ENCODE peak calls at places on chromosomes 2 and 18, in four cellular contexts. R, N, D and M are unnamed samples.

GRCh38 chr18:42245137-42245536 is 290.1 kb downstream of the PIK3C3 start:
- DNase-seq in D (no peak), N (no peak), R (no peak), M (no peak)

GRCh38 chr18:8561123-8561905 is 47.9 kb upstream of the RAB12 start:
- DNase-seq in R (no peak), N (no peak), D (no peak), M (no peak)

GRCh38 chr2:28326469-28326805 is 66.2 kb upstream of the FOSL2 start:
- DNase-seq in R (no peak), D (no peak), N (no peak), M (no peak)

GRCh38 chr18:39770399-39770798 is 2184.6 kb upstream of the PIK3C3 start:
- DNase-seq in D (no peak), N (no peak), R (no peak), M (no peak)

GRCh38 chr2:239472220-239472775 is 71.5 kb upstream of the HDAC4 start:
- DNase-seq in N (no peak), R (no peak), D (no peak), M (no peak)

GRCh38 chr2:16828828-16829160 is 163.2 kb upstream of the CYRIA start:
- DNase-seq in R (no peak), N (no peak), D (no peak), M (no peak)

GRCh38 chr2:160512484-160512883 is 18.9 kb upstream of the RBMS1 start:
- DNase-seq in N (no peak), D (no peak), R (no peak), M (no peak)

GRCh38 chr2:11744631-11745394 is 1.6 kb upstream of the LPIN1 start:
- DNase-seq in D (no peak), N (no peak), R (peak), M (no peak)

GRCh38 chr2:227404575-227404974 is 16.8 kb upstream of the SCYGR1 start:
- DNase-seq in R (no peak), D (no peak), N (no peak), M (no peak)

GRCh38 chr18:67517224-67517765 is 775 bp upstream of the DSEL start:
- DNase-seq in N (peak), R (peak), D (no peak), M (peak)
- H3K27ac ChIP-seq in N (peak), R (no peak), D (no peak), M (peak)

GRCh38 chr18:47917923-47918610 is 12.4 kb downstream of the SMAD2 start:
- DNase-seq in N (no peak), D (no peak), R (peak), M (no peak)
- H3K4me3 ChIP-seq in N (no peak), D (peak), R (peak), M (no peak)

DNA sequence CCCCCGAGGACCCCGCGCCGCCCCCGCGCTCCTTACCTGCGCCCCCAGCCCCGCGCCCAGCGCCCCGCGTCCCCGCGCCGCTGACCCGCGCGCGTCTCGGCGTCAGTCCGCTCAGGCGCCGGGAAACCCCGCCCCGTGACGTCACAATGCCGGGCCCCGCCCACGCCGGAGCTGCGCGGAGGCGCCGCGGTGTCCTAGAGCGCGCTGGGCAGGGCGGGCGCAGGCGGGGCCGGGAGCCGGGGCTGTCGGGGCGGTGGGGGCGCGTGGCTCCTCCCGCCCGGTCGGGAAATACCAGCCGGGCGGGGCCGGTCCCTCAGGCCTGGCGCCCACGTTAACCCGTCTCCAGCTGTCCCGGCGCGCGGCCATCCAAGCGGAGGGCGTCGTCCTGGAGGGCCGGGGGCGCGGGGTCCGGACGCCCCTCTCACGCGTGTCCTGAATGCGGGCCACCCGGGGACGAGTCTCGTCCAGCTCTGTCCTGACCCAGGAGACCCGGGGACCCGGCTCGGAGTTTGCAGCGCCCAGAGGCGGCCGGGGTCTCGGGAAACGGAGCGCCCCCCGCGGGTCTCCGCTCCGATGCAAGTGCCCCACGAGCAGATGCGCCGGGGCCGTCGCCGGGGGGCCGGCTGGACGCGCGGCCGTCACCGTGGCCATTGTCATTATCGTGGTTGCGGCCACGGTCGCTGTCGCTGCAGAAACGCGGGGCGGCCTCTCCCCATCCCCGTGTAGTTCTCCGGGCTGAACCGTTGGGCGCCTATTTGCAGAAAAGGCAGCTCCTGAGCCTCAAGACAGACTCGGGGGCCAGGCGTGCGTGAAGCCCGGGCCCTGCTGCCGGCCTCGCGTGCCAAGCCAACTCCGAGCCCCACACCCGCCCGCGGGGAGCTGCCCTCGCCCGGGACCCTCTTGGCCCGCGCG is at the start of gene SLC66A2:
- DNase-seq in R (peak), D (no peak), N (peak), M (peak)
- TF ChIP-seq CTCF in R (peak), D (no peak), N (no peak), M (no peak)

GRCh38 chr2:110931648-110932047 is 189.1 kb upstream of the BCL2L11 start:
- DNase-seq in R (no peak), N (no peak), D (no peak), M (no peak)

GRCh38 chr2:110925479-110925878 is 193.1 kb downstream of the ACOXL start:
- DNase-seq in N (no peak), D (no peak), R (no peak), M (no peak)

GRCh38 chr2:110934948-110935347 is 185.8 kb upstream of the BCL2L11 start:
- DNase-seq in R (no peak), N (no peak), D (no peak), M (no peak)

GRCh38 chr2:110933420-110933819 is 187.3 kb upstream of the BCL2L11 start:
- DNase-seq in D (no peak), N (no peak), R (no peak), M (no peak)

DNA sequence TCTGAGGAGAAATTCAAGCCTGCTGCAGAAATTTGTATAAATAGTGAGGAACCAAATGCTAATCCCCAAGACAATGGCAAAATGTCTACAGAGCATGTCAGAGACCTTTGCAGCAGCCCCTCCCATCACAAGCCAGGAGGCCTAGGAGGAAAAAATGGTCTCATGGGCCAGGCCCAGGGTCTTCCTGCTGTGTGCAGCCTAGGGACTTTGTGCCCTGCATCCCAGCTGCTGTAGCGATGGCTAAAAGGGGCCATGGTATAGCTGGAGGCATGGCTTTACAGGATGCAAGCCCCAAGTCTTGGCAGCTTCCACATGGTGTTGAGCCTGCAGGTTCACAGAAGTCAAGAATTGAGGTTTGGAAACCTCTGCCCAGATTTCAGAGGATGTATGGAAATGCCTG is 191.2 kb upstream of the BCL2L11 start:
- DNase-seq in R (no peak), D (no peak), N (no peak), M (no peak)
- H3K27ac ChIP-seq in R (no peak), D (no peak), N (no peak), M (no peak)

GRCh38 chr2:112621792-112622527 is 23.8 kb upstream of the SLC20A1 start:
- DNase-seq in D (no peak), N (no peak), R (peak), M (no peak)
- H3K4me3 ChIP-seq in D (no peak), N (no peak), R (no peak), M (no peak)

GRCh38 chr2:178568227-178568626 is 88.0 kb downstream of the PLEKHA3 start:
- DNase-seq in N (no peak), R (no peak), D (no peak), M (no peak)
- TF ChIP-seq CTCF in N (no peak), R (no peak), D (no peak), M (no peak)

GRCh38 chr2:62597323-62597722 is 91.3 kb upstream of the TMEM17 start:
- DNase-seq in N (no peak), R (no peak), D (no peak), M (no peak)

GRCh38 chr2:62591491-62591890 is 85.5 kb upstream of the TMEM17 start:
- DNase-seq in N (no peak), R (no peak), D (no peak), M (no peak)

GRCh38 chr2:62593825-62594224 is 87.8 kb upstream of the TMEM17 start:
- DNase-seq in N (no peak), D (no peak), R (no peak), M (no peak)

GRCh38 chr2:62595468-62595867 is 89.5 kb upstream of the TMEM17 start:
- DNase-seq in R (no peak), D (no peak), N (no peak), M (no peak)

GRCh38 chr2:62596061-62596658 is 90.2 kb upstream of the TMEM17 start:
- DNase-seq in R (no peak), D (no peak), N (no peak), M (no peak)
- H3K27ac ChIP-seq in R (no peak), D (no peak), N (no peak), M (no peak)

GRCh38 chr18:37252854-37253396 is 312.7 kb downstream of the CELF4 start:
- DNase-seq in D (no peak), R (no peak), N (no peak), M (no peak)

GRCh38 chr18:37252342-37252741 is 313.3 kb downstream of the CELF4 start:
- DNase-seq in N (no peak), R (no peak), D (no peak), M (no peak)

GRCh38 chr18:37254973-37255372 is 310.6 kb downstream of the CELF4 start:
- DNase-seq in N (no peak), D (no peak), R (no peak), M (no peak)

GRCh38 chr18:37254256-37254880 is 311.2 kb downstream of the CELF4 start:
- DNase-seq in D (no peak), R (no peak), N (no peak), M (peak)

DNA sequence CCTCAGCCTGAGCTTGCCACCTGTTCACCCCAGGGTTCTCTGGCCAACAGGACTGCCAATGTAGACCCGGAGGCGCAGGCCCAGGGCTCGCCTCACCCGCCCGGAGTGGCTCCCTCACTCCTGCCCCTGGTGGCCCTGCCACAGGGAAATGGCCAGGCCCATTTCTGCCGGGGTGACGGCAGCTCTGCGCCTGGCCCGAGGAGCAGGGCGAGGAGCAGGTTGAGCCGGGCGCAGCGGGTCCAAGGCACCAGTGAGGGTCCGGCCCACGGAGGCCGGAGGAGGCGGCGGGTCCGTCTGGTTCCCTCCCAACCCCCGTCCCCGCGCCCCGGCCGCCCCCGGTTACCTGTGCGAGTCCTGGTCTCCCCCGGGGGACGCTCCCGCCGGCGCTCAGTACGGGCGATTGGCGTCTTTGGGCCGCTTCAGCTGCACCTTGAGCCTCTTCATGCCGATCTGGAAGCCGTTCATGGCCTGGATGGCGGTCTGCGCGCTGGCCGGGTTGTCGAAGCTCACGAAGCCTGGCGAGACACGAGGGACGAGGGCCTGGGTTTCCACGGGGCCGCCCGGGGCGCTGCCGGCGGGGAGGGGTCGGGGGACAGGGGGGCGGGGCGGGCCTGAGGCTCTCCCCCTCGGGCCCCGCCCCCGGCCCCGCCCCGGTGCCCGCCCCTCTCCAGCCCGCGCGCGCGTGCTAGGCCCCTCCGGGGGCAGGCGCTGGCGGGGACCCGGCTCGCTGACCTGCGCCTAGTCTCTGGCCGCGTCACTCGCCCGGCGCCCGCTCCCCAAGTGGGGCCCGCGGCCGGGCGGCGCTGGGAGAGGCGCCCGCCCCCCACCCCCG is 312.0 kb downstream of the CELF4 start:
- DNase-seq in R (peak), N (peak), D (no peak), M (peak)
- H3K4me3 ChIP-seq in R (peak), N (peak), D (no peak), M (peak)

GRCh38 chr2:180240774-180241173 is 233.7 kb upstream of the CWC22 start:
- DNase-seq in R (no peak), N (no peak), D (no peak), M (no peak)
- TF ChIP-seq CTCF in R (peak), N (no peak), D (no peak), M (no peak)